ENCODE peak calls at places on chromosomes 7 and 10, in five cellular contexts. G is pancreas, B is right lobe of liver, H is RWPE1, P is GM23338. K is an unnamed sample.

GRCh38 chr7:102106625-102107024 is 180.0 kb upstream of the SH2B2 start:
- DNase-seq in G (no peak), B (no peak), H (no peak), P (no peak), K (no peak)

GRCh38 chr10:129233351-129234148 is 233.5 kb upstream of the MGMT start:
- DNase-seq in G (no peak), B (no peak), H (no peak), P (no peak), K (no peak)

GRCh38 chr7:129225931-129226572 is 1.2 kb downstream of the AHCYL2 start:
- DNase-seq in G (no peak), B (no peak), H (no peak), P (no peak), K (no peak)

GRCh38 chr7:29557954-29558353 is 5.7 kb upstream of the PRR15 start:
- DNase-seq in G (no peak), B (no peak), H (no peak), P (peak), K (no peak)

GRCh38 chr10:24951201-24952145 is 933 bp downstream of the PRTFDC1 start:
- DNase-seq in G (no peak), B (no peak), H (no peak), P (peak), K (no peak)

GRCh38 chr7:75066521-75066920 is 7.1 kb downstream of the RCC1L start:
- DNase-seq in G (no peak), B (no peak), H (no peak), P (no peak), K (no peak)

GRCh38 chr7:15707570-15707969 is 21.1 kb upstream of the MEOX2 start:
- DNase-seq in G (no peak), B (no peak), H (no peak), P (no peak), K (no peak)

GRCh38 chr10:42864575-42864974 is 82.0 kb downstream of the BMS1 start:
- DNase-seq in G (no peak), B (no peak), H (no peak), P (peak), K (no peak)

GRCh38 chr7:133452611-133453010 is 199.7 kb downstream of the EXOC4 start:
- DNase-seq in G (no peak), B (no peak), H (no peak), P (no peak), K (no peak)

GRCh38 chr10:131997366-131998049 is 15.8 kb upstream of the BNIP3 start:
- DNase-seq in G (peak), B (peak), H (peak), P (peak), K (no peak)

GRCh38 chr10:124524991-124525653 is 63.5 kb downstream of the LHPP start:
- DNase-seq in G (no peak), B (peak), H (peak), P (no peak), K (no peak)

GRCh38 chr7:43785425-43785824 is 26.9 kb downstream of the BLVRA start:
- DNase-seq in G (peak), B (no peak), H (peak), P (no peak), K (no peak)

GRCh38 chr10:75111906-75112703 is 649 bp downstream of the SAMD8 start:
- DNase-seq in G (peak), B (peak), H (peak), P (peak), K (no peak)

GRCh38 chr10:11823122-11823988 is at the start of gene PROSER2:
- DNase-seq in G (peak), B (peak), H (peak), P (peak), K (no peak)

GRCh38 chr7:108164946-108165345 is 34.8 kb upstream of the LAMB4 start:
- DNase-seq in G (no peak), B (no peak), H (no peak), P (no peak), K (no peak)

GRCh38 chr10:50552771-50553535 is 70.8 kb downstream of the SGMS1 start:
- DNase-seq in G (no peak), B (no peak), H (no peak), P (peak), K (no peak)

GRCh38 chr10:102782698-102783540 is 39.2 kb downstream of the WBP1L start:
- DNase-seq in G (no peak), B (peak), H (no peak), P (no peak), K (no peak)

GRCh38 chr7:157827045-157827862 is 490.4 kb downstream of the DNAJB6 start:
- DNase-seq in G (no peak), B (no peak), H (no peak), P (no peak), K (no peak)

GRCh38 chr7:116180302-116180701 is 30.0 kb upstream of the TES start:
- DNase-seq in G (no peak), B (no peak), H (peak), P (peak), K (no peak)

GRCh38 chr10:71835671-71836593 is 15.1 kb downstream of the PSAP start:
- DNase-seq in G (peak), B (peak), H (no peak), P (no peak), K (no peak)

GRCh38 chr10:132554991-132555647 is 17.5 kb downstream of the INPP5A start:
- DNase-seq in G (no peak), B (peak), H (no peak), P (no peak), K (no peak)

GRCh38 chr7:8260871-8261707 is 878 bp downstream of the ICA1 start:
- DNase-seq in G (peak), B (peak), H (peak), P (peak), K (no peak)

GRCh38 chr7:80770675-80771081 is 132.2 kb downstream of the CD36 start:
- DNase-seq in G (no peak), B (no peak), H (no peak), P (peak), K (no peak)

GRCh38 chr10:131692686-131693334 is 208.0 kb upstream of the PPP2R2D start:
- DNase-seq in G (no peak), B (no peak), H (no peak), P (no peak), K (no peak)

GRCh38 chr10:101301111-101301731 is 52.7 kb upstream of the BTRC start:
- DNase-seq in G (peak), B (peak), H (peak), P (peak), K (no peak)

GRCh38 chr10:33381391-33381790 is 46.9 kb upstream of the NRP1 start:
- DNase-seq in G (no peak), B (no peak), H (no peak), P (no peak), K (no peak)

GRCh38 chr7:29217112-29217511 is 22.5 kb downstream of the CHN2 start:
- DNase-seq in G (no peak), B (no peak), H (no peak), P (peak), K (no peak)

GRCh38 chr7:134676743-134677142 is 30.1 kb downstream of the BPGM start:
- DNase-seq in G (no peak), B (no peak), H (no peak), P (no peak), K (no peak)

DNA sequence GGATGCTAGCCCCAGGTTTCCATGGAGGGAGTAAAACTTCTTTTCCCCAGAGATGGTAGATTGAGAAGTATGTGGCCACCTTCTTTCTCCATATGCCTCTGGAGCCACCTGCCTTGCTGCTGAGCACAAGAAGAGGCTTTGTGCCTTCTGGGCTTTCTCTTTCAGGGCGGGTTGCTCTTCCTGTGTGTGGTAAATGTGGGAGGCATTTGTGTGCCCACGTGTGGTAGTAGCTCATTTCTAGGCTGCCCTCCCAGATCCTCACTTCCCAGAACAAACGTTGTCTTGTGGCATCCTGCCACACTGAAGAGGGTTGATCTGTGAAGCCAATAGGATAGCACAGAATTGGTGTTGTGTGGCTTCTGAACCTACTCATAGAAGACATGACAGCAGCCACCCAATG is 342.0 kb upstream of the PODXL start:
- DNase-seq in G (no peak), B (peak), H (no peak), P (no peak), K (no peak)
- TF ChIP-seq CTCF in G (no peak), B (no peak), H (no peak), P (no peak), K (no peak)

GRCh38 chr10:67306588-67307205 is 380.9 kb downstream of the LRRTM3 start:
- DNase-seq in G (no peak), B (no peak), H (peak), P (peak), K (no peak)
- TF ChIP-seq CTCF in G (peak), B (peak), H (peak), P (peak), K (peak)

GRCh38 chr10:74058658-74059057 is 60.7 kb downstream of the VCL start:
- DNase-seq in G (peak), B (no peak), H (no peak), P (no peak), K (no peak)
- TF ChIP-seq CTCF in G (no peak), B (peak), H (no peak), P (no peak), K (no peak)

GRCh38 chr10:127563718-127564553 is 14.8 kb downstream of the NPS start:
- DNase-seq in G (peak), B (no peak), H (no peak), P (peak), K (no peak)
- TF ChIP-seq CTCF in G (peak), B (peak), H (peak), P (peak), K (peak)

DNA sequence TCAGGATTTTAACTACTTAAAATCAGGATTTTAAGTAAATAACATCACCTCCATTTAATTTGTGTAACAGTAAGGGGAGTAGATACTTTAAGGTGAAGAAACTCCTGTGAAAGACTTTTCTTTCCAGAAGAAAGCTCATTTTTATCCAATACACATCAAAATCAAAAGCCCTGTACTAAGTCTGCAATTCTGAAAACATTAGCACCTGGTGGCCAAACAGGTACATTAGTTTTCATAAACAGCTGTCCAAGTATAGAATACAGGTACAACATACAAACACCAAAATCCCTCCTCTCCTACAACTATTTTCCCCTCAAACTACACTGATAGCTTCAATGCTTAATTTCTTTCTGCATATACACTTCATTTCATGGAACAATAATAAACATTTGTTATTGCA is 22.9 kb downstream of the FAM3C start:
- DNase-seq in G (no peak), B (no peak), H (no peak), P (no peak), K (no peak)
- TF ChIP-seq CTCF in G (no peak), B (no peak), H (no peak), P (peak), K (peak)

DNA sequence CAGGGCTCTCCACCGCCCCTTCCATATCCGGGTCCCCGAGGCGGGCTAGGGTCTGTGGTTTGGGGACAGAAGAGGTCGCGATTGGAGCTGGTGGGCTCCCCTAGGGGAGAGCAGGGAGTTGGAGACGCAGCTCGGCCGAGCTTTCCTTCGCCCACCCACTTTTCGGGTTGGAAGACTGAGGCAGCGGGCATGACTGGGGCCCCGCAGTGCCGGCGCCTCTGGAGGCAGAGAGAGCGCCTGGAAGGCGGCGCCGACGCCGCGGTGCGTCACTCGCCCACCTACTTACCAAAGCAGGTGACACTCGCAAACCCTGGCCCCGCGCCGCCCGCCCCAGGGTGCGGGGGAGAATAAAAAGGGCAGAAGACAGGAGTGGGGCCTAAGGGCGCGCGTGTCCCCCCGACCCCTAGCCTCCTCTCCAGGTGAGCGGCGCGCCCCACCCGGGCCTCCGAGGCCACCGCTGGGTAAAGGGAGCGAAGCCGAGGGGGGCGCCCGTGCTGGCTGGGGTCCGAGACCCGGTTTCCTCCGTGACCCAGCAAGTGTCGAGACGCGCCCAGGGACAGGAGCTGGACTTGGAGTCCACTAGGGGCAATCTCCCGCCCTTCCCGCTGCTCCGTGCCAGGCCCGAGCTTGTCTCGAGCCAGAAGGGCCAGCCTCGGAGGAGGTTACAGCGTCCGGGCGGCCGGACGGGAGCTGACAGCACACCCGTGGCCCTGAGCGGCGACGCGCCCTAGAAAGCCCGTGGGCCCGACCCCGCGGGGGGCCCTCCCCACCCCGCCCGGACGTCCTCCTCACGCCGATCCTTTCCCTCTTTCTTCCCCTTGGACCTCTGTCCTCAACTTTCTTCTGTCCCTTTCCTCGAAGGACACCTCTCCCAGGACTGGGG is 34.4 kb upstream of the GRID1 start:
- DNase-seq in G (peak), B (peak), H (no peak), P (peak), K (no peak)
- TF ChIP-seq CTCF in G (no peak), B (peak), H (peak), P (no peak), K (peak)

GRCh38 chr7:44791278-44792219 is 4.9 kb upstream of the PPIA start:
- DNase-seq in G (no peak), B (no peak), H (no peak), P (no peak), K (no peak)
- TF ChIP-seq CTCF in G (no peak), B (no peak), H (no peak), P (no peak), K (no peak)

DNA sequence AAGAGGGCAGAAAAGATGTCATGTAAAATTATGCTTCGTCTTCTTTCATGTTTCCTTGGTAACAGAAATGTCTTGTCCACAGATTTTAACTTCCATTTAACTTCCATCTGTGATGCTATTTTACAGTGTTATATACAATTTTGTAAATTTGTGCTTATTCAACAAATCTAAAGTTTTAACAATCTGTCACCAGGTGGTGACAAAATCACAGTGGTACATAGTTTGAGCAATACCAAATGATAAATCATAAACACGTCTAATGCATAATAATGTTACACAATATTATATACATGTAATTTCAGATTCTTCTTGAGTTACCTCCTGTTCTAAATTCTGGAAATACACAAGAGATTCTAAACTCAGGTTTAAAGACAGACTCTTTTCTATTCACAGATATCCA is 784.4 kb upstream of the CELF2 start:
- DNase-seq in G (no peak), B (no peak), H (no peak), P (no peak), K (no peak)
- TF ChIP-seq CTCF in G (no peak), B (no peak), H (peak), P (no peak), K (no peak)

GRCh38 chr10:6766061-6766460 is 186.0 kb upstream of the PRKCQ start:
- DNase-seq in G (no peak), B (no peak), H (no peak), P (no peak), K (no peak)
- TF ChIP-seq CTCF in G (no peak), B (no peak), H (no peak), P (no peak), K (no peak)

GRCh38 chr10:21171197-21171935 is 274.3 kb upstream of the NEBL start:
- DNase-seq in G (no peak), B (no peak), H (no peak), P (peak), K (no peak)
- TF ChIP-seq CTCF in G (no peak), B (no peak), H (no peak), P (peak), K (peak)